ENCODE peak calls at places on chromosome 3, in ten cellular contexts. R is fibroblast of villous mesenchyme; J is posterior vena cava; Y is activated CD4-positive, alpha-beta T cell treated with anti-CD3 and anti-CD28 coated beads, Interleukin-2, amount 50 U/mL, for 1 hour; L is stomach; M is neuronal stem cell; N is right lobe of liver; G is NCI-H2029; F is amniotic stem cell; O is NCI-H524. S is an unnamed sample.

GRCh38 chr3:109643590-109643989 is 306.2 kb upstream of the DPPA4 start:
- DNase-seq in Y (no peak), O (peak), J (no peak), F (peak), L (no peak), R (no peak), N (no peak), M (no peak), G (no peak), S (peak)

GRCh38 chr3:123842711-123843110 is 41.4 kb downstream of the MYLK start:
- DNase-seq in R (no peak), M (no peak), L (no peak), G (no peak), Y (no peak), F (no peak), O (no peak), N (no peak), J (no peak), S (no peak)

GRCh38 chr3:158768361-158768787 is 33.5 kb upstream of the MFSD1 start:
- DNase-seq in M (peak), J (peak), Y (no peak), R (peak), F (no peak), O (no peak), G (no peak), N (no peak), L (peak), S (no peak)

GRCh38 chr3:110576962-110577361 is 494.7 kb upstream of the NECTIN3 start:
- DNase-seq in G (no peak), Y (no peak), N (no peak), R (peak), M (peak), O (no peak), F (peak), L (no peak), J (no peak), S (peak)

GRCh38 chr3:127780536-127781400 is 41.5 kb downstream of the MGLL start:
- DNase-seq in L (no peak), Y (no peak), R (no peak), O (no peak), J (peak), N (no peak), G (no peak), F (no peak), M (no peak), S (no peak)

GRCh38 chr3:15629860-15630597 is 28.5 kb downstream of the BTD start:
- DNase-seq in M (peak), J (no peak), O (peak), Y (peak), G (peak), F (peak), R (peak), N (peak), L (peak), S (peak)

GRCh38 chr3:171347017-171347979 is 112.9 kb downstream of the TNIK start:
- DNase-seq in G (no peak), R (peak), M (no peak), N (no peak), J (no peak), F (no peak), Y (no peak), O (no peak), L (no peak), S (no peak)

GRCh38 chr3:87145553-87145952 is 81.6 kb upstream of the CHMP2B start:
- DNase-seq in R (peak), F (no peak), M (no peak), Y (no peak), N (no peak), G (peak), O (peak), J (no peak), L (no peak), S (no peak)

GRCh38 chr3:108036984-108037741 is 53.7 kb downstream of the CD47 start:
- DNase-seq in G (no peak), F (no peak), O (peak), N (no peak), Y (no peak), L (no peak), M (no peak), R (peak), J (no peak), S (peak)

GRCh38 chr3:196849180-196849721 is 18.5 kb upstream of the SENP5 start:
- DNase-seq in O (peak), R (no peak), N (no peak), M (no peak), G (no peak), Y (no peak), J (no peak), L (no peak), F (no peak), S (no peak)

GRCh38 chr3:192921793-192922192 is 4.1 kb upstream of the MB21D2 start:
- DNase-seq in F (no peak), N (no peak), G (no peak), M (no peak), J (no peak), O (peak), Y (no peak), R (no peak), L (no peak), S (no peak)

GRCh38 chr3:183192650-183193300 is 30.2 kb upstream of the LAMP3 start:
- DNase-seq in O (peak), M (no peak), L (no peak), G (no peak), F (no peak), J (no peak), R (no peak), N (no peak), Y (no peak), S (no peak)

GRCh38 chr3:151169700-151170224 is 33.3 kb downstream of the GPR171 start:
- DNase-seq in N (no peak), J (peak), G (no peak), F (no peak), R (no peak), M (no peak), L (no peak), Y (no peak), O (no peak), S (no peak)

GRCh38 chr3:111739241-111739952 is 119.7 kb upstream of the PHLDB2 start:
- DNase-seq in J (no peak), R (peak), N (peak), G (peak), M (no peak), F (peak), L (peak), O (no peak), Y (no peak), S (no peak)

GRCh38 chr3:185337231-185337816 is 25.6 kb upstream of the MAP3K13 start:
- DNase-seq in L (no peak), Y (no peak), F (no peak), N (no peak), J (no peak), R (no peak), M (no peak), G (peak), O (peak), S (no peak)

GRCh38 chr3:41961061-41961749 is 698 bp downstream of the ULK4 start:
- DNase-seq in L (peak), G (peak), M (no peak), O (peak), F (peak), Y (peak), R (peak), N (peak), J (peak), S (peak)

GRCh38 chr3:147937341-147937740 is 528.2 kb downstream of the ZIC1 start:
- DNase-seq in F (no peak), N (no peak), M (no peak), J (no peak), R (no peak), O (no peak), G (no peak), L (no peak), Y (no peak), S (no peak)

GRCh38 chr3:139538733-139539132 is 809 bp downstream of the RBP1 start:
- DNase-seq in L (no peak), J (peak), R (peak), G (no peak), M (no peak), F (no peak), O (no peak), Y (no peak), N (peak), S (no peak)

GRCh38 chr3:186217820-186218164 is 108.9 kb upstream of the ETV5 start:
- DNase-seq in O (peak), F (no peak), N (no peak), L (no peak), G (no peak), Y (no peak), R (no peak), M (no peak), J (no peak), S (no peak)

GRCh38 chr3:134749802-134750553 is 45.1 kb upstream of the EPHB1 start:
- DNase-seq in O (no peak), Y (no peak), L (no peak), G (no peak), N (no peak), R (no peak), J (no peak), F (no peak), M (no peak), S (no peak)

GRCh38 chr3:177642482-177643163 is 445.3 kb upstream of the TBL1XR1 start:
- DNase-seq in M (no peak), J (peak), O (peak), Y (no peak), N (no peak), F (no peak), R (no peak), G (no peak), L (no peak), S (no peak)

GRCh38 chr3:44398853-44399252 is 60.3 kb downstream of the TCAIM start:
- DNase-seq in M (no peak), J (no peak), L (no peak), F (no peak), O (no peak), Y (no peak), R (no peak), N (no peak), G (no peak), S (no peak)

GRCh38 chr3:13009132-13009945 is 63.9 kb downstream of the IQSEC1 start:
- DNase-seq in L (peak), N (peak), O (no peak), M (no peak), J (peak), Y (no peak), R (no peak), G (no peak), F (no peak), S (no peak)

GRCh38 chr3:178300441-178300959 is 235.7 kb upstream of the KCNMB2 start:
- DNase-seq in R (no peak), G (no peak), Y (no peak), M (no peak), O (no peak), F (no peak), J (no peak), N (no peak), L (no peak), S (no peak)

GRCh38 chr3:120047686-120048085 is 46.6 kb downstream of the GSK3B start:
- DNase-seq in F (no peak), J (no peak), Y (no peak), O (no peak), R (no peak), M (no peak), N (no peak), G (no peak), L (no peak), S (no peak)

GRCh38 chr3:113266738-113267137 is 55.4 kb downstream of the BOC start:
- DNase-seq in R (no peak), N (no peak), F (no peak), O (no peak), Y (no peak), J (no peak), M (no peak), G (peak), L (no peak), S (no peak)

GRCh38 chr3:111070772-111071256 is 802 bp upstream of the NECTIN3 start:
- DNase-seq in F (no peak), J (peak), L (no peak), G (no peak), M (no peak), O (peak), Y (peak), R (no peak), N (no peak), S (no peak)

GRCh38 chr3:158105710-158106438 is at the start of gene SHOX2:
- DNase-seq in M (no peak), F (no peak), N (no peak), G (peak), O (peak), Y (peak), L (peak), J (no peak), R (peak), S (no peak)

GRCh38 chr3:32126305-32127015 is 20.0 kb downstream of the GPD1L start:
- DNase-seq in N (no peak), F (no peak), R (no peak), O (no peak), L (no peak), J (no peak), G (no peak), Y (no peak), M (no peak), S (no peak)

GRCh38 chr3:27939940-27940339 is 217.8 kb upstream of the EOMES start:
- DNase-seq in M (peak), L (no peak), G (no peak), N (no peak), R (peak), F (no peak), O (no peak), J (no peak), Y (no peak), S (no peak)

GRCh38 chr3:12966847-12967750 is 106.1 kb downstream of the IQSEC1 start:
- DNase-seq in G (no peak), N (no peak), R (peak), L (no peak), O (no peak), J (no peak), M (no peak), Y (no peak), F (no peak), S (no peak)

GRCh38 chr3:46368569-46368968 is 2.2 kb upstream of the CCR5 start:
- DNase-seq in Y (peak), O (no peak), J (peak), F (no peak), G (no peak), M (no peak), L (peak), N (peak), R (peak), S (no peak)

GRCh38 chr3:87771338-87772059 is 287.3 kb downstream of the CGGBP1 start:
- DNase-seq in J (no peak), F (no peak), R (peak), L (no peak), N (peak), M (no peak), O (peak), G (no peak), Y (peak), S (peak)

GRCh38 chr3:46130631-46131310 is 77.3 kb downstream of the CCR1 start:
- DNase-seq in G (no peak), M (no peak), R (no peak), L (no peak), O (no peak), J (no peak), N (no peak), Y (no peak), F (no peak), S (no peak)

GRCh38 chr3:134911611-134912604 is 116.8 kb downstream of the EPHB1 start:
- DNase-seq in G (no peak), O (peak), L (no peak), R (no peak), N (no peak), M (no peak), Y (no peak), F (no peak), J (peak), S (no peak)

GRCh38 chr3:145904138-145904537 is 256.8 kb downstream of the PLOD2 start:
- DNase-seq in L (no peak), G (no peak), J (peak), M (no peak), R (no peak), Y (no peak), O (no peak), N (no peak), F (no peak), S (no peak)